ENCODE peak calls at places on chromosomes 5 and 9, in nine cellular contexts. I is neuronal stem cell, K is upper lobe of left lung, G is bronchial epithelial cell, H is astrocyte of the cerebellum, W is cardiac fibroblast, U is retinal pigment epithelial cell, X is endodermal cell, D is adipocyte. M is an unnamed sample.

GRCh38 chr5:147467973-147468508 is 41.8 kb downstream of the DPYSL3 start:
- DNase-seq in G (no peak), K (no peak), D (peak; percentile 62), I (no peak), H (no peak), W (peak; percentile 51), X (no peak), U (no peak), M (no peak)

GRCh38 chr5:32390819-32391591 is 53.5 kb downstream of the ZFR start:
- DNase-seq in D (peak; percentile 75), I (no peak), W (peak; percentile 94), H (peak; percentile 43), U (no peak), X (no peak), G (peak; percentile 51), K (no peak), M (peak; percentile 87)

GRCh38 chr9:95130484-95130883 is 187.0 kb downstream of the FANCC start:
- DNase-seq in K (no peak), H (no peak), D (no peak), W (no peak), G (peak; percentile 38), I (no peak), U (no peak), X (no peak), M (no peak)

GRCh38 chr5:1658665-1659064 is 134.9 kb upstream of the LPCAT1 start:
- DNase-seq in U (no peak), W (no peak), G (no peak), H (no peak), I (no peak), D (no peak), X (no peak), K (no peak), M (no peak)

GRCh38 chr5:92969191-92969780 is 611.7 kb downstream of the NR2F1-AS1 start:
- DNase-seq in D (no peak), U (no peak), G (no peak), I (no peak), K (no peak), H (no peak), X (no peak), W (no peak), M (no peak)

GRCh38 chr5:135477594-135477993 is 25.4 kb upstream of the TIFAB start:
- DNase-seq in X (peak; percentile 48), K (peak; percentile 13), G (no peak), D (no peak), H (no peak), U (no peak), W (no peak), I (no peak), M (no peak)

GRCh38 chr5:31630931-31631330 is 8.0 kb upstream of the PDZD2 start:
- DNase-seq in H (no peak), G (no peak), I (no peak), W (no peak), U (no peak), K (no peak), D (no peak), X (no peak), M (no peak)

GRCh38 chr5:150428106-150428876 is 15.6 kb upstream of the CD74 start:
- DNase-seq in D (no peak), H (no peak), W (peak; percentile 81), U (no peak), X (no peak), K (peak; percentile 50), I (no peak), G (no peak), M (peak; percentile 3)

GRCh38 chr5:141701341-141702119 is 19.5 kb upstream of the ARAP3 start:
- DNase-seq in W (no peak), K (no peak), X (no peak), H (no peak), U (no peak), D (no peak), G (no peak), I (no peak), M (no peak)

GRCh38 chr9:36136894-36137391 is 410 bp downstream of the GLIPR2 start:
- DNase-seq in D (peak; percentile 54), X (peak; percentile 71), W (no peak), H (no peak), K (peak; percentile 19), I (no peak), U (no peak), G (no peak), M (no peak)

GRCh38 chr9:36135791-36136276 is 699 bp upstream of the GLIPR2 start:
- DNase-seq in X (peak; percentile 84), D (no peak), H (no peak), I (no peak), U (no peak), W (no peak), G (no peak), K (peak; percentile 45), M (no peak)

GRCh38 chr9:36136277-36136893 is at the start of gene GLIPR2:
- DNase-seq in D (peak; percentile 91), I (peak; percentile 54), G (peak; percentile 29), K (peak; percentile 90), U (no peak), X (peak; percentile 84), H (no peak), W (peak; percentile 80), M (no peak)

GRCh38 chr9:36137392-36138004 is 965 bp downstream of the GLIPR2 start:
- DNase-seq in X (peak; percentile 58), U (no peak), W (peak; percentile 41), D (peak; percentile 43), I (no peak), K (peak; percentile 41), H (no peak), G (no peak), M (no peak)

GRCh38 chr9:36134761-36135505 is 1.6 kb upstream of the GLIPR2 start:
- DNase-seq in H (no peak), I (no peak), G (no peak), K (no peak), U (no peak), X (peak; percentile 66), D (no peak), W (no peak), M (no peak)
- H3K4me3 ChIP-seq in H (no peak overlapping the region), I (no peak overlapping the region), G (no peak overlapping the region), K (no peak overlapping the region), U (no peak overlapping the region), X (no peak overlapping the region), D (no peak overlapping the region), W (no peak overlapping the region), M (no peak overlapping the region)

DNA sequence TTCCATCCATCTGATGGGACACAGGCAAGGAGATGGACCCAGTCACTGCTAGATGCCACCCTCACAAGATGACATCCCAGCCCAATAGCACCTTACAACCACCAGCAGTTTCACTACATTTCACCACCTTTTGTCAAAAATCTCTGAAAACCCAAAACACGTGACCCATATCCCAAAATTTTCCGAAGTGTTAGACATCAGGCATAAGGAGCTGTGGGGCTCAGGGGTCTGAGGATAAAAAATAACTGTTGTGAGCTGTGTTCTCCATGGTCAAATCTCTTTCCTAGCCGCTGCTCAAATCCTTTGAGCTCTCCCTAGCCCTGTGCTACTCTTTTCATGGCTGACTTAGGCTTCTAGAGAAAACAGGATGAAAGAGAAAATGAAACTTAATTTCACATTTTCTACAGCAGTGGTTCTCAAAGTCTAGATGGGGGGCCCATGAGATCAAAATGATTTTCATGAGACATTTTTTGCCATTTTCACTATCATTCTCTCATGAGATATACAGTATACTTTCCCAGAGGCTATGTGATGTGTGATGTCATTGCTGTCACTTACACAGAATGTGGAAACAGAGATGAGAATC is 40.7 kb downstream of the TIMD4 start:
- DNase-seq in I (no peak), X (no peak), K (no peak), D (no peak), U (no peak), W (no peak), H (no peak), G (no peak), M (no peak)
- H3K4me3 ChIP-seq in I (no peak overlapping the region), X (no peak overlapping the region), K (no peak overlapping the region), D (no peak overlapping the region), U (no peak overlapping the region), W (no peak overlapping the region), H (no peak overlapping the region), G (no peak overlapping the region), M (no peak overlapping the region)

GRCh38 chr5:109411175-109411514 is 1.4 kb upstream of the PJA2 start:
- DNase-seq in X (no peak), I (no peak), W (no peak), K (no peak), U (no peak), G (no peak), H (no peak), D (no peak), M (no peak)

GRCh38 chr5:109410389-109411174 is 808 bp upstream of the PJA2 start:
- DNase-seq in I (peak; percentile 79), G (peak; percentile 59), K (peak; percentile 81), X (peak; percentile 90), H (no peak), U (peak; percentile 41), D (peak; percentile 85), W (peak; percentile 91), M (peak; percentile 71)

GRCh38 chr5:109409061-109409843 is 522 bp downstream of the PJA2 start:
- DNase-seq in W (peak; percentile 85), H (no peak), K (peak; percentile 77), U (peak; percentile 35), D (peak; percentile 88), G (peak; percentile 55), I (peak; percentile 56), X (peak; percentile 84), M (peak; percentile 62)

GRCh38 chr5:109411627-109412026 is 1.9 kb upstream of the PJA2 start:
- DNase-seq in X (no peak), I (no peak), H (peak; percentile 83), G (peak; percentile 97), U (peak; percentile 93), W (peak; percentile 91), K (no peak), D (peak; percentile 88), M (peak; percentile 91)

GRCh38 chr5:109409844-109410388 is at the start of gene PJA2:
- DNase-seq in W (peak; percentile 100), G (peak; percentile 99), I (peak; percentile 99), U (peak; percentile 100), D (peak; percentile 100), K (peak; percentile 99), X (peak; percentile 99), H (peak; percentile 100), M (peak; percentile 100)
- H3K4me3 ChIP-seq in W (peak within 1 kb of the TSS; percentile 86), G (peak within 1 kb of the TSS; percentile 93), I (peak within 1 kb of the TSS; percentile 92), U (peak within 1 kb of the TSS; percentile 96), D (peak within 1 kb of the TSS; percentile 93), K (peak within 1 kb of the TSS; percentile 80), X (peak within 1 kb of the TSS; percentile 97), H (peak within 1 kb of the TSS; percentile 67), M (peak within 1 kb of the TSS; percentile 79)

GRCh38 chr5:103138202-103138601 is 18.1 kb downstream of the PPIP5K2 start:
- DNase-seq in I (no peak), G (no peak), K (no peak), X (no peak), W (no peak), U (no peak), D (no peak), H (no peak), M (no peak)

GRCh38 chr5:103135461-103135860 is 15.4 kb downstream of the PPIP5K2 start:
- DNase-seq in X (no peak), D (no peak), H (no peak), G (no peak), K (no peak), U (no peak), W (no peak), I (no peak), M (no peak)

DNA sequence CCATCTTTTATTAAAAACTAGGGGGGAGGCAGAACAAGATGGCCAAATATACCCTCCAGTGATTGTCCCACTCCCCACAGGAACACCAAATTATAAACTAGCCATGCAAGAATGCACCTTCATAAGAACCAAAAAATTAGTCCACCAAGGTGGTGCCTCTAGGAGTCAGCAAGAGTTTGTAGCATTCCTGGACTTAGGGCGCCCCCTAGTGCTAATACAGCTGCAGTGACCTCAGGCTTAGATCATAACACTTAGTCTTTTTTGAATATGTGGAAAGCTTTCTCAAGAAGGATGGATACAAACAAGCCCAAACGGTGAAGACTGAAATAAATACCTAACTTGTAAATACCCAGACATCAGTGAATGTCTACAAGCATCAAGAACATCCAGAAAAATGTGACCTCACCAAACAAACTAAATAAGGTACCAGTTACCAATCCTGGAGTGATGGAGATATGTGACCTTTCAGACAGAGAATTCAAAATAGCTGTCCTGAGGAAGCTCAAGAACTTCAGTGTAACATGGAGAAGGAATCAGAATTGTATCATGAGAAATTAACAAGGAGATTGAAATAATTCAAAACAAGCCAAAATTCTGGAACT is 19.3 kb downstream of the PPIP5K2 start:
- DNase-seq in K (peak; percentile 78), X (peak; percentile 91), W (peak; percentile 85), H (peak; percentile 62), I (peak; percentile 75), U (no peak), D (peak; percentile 88), G (peak; percentile 58), M (peak; percentile 17)
- H3K4me3 ChIP-seq in K (no peak overlapping the region), X (no peak overlapping the region), W (no peak overlapping the region), H (no peak overlapping the region), I (no peak overlapping the region), U (no peak overlapping the region), D (no peak overlapping the region), G (no peak overlapping the region), M (no peak overlapping the region)